ENCODE peak calls at places on chromosomes 4 and X, in four cellular contexts. F, W, T and N are unnamed samples.
A peak's percentile ranks its signal among the peaks of the same experiment; 100 is the strongest.

GRCh38 chrX:40065291-40066046 is 32.3 kb downstream of the BCOR start:
- DNase-seq in T (no peak), F (no peak), W (no peak), N (no peak)

GRCh38 chr4:25637581-25638220 is 17.9 kb upstream of the SLC34A2 start:
- DNase-seq in F (no peak), W (no peak), T (no peak), N (no peak)

GRCh38 chrX:79231662-79232061 is 87.2 kb downstream of the GPR174 start:
- DNase-seq in T (no peak), F (no peak), W (no peak), N (peak; percentile 0)

GRCh38 chr4:108937066-108937465 is 174.2 kb upstream of the ETNPPL start:
- DNase-seq in T (no peak), F (no peak), W (no peak), N (no peak)

GRCh38 chr4:76012388-76012801 is 5.1 kb upstream of the CXCL9 start:
- DNase-seq in F (no peak), W (no peak), T (no peak), N (no peak)

GRCh38 chr4:132330994-132331393 is 818.1 kb upstream of the PCDH10 start:
- DNase-seq in W (no peak), F (no peak), T (no peak), N (no peak)

GRCh38 chr4:184825394-184826314 is at the start of gene ACSL1:
- DNase-seq in F (peak; percentile 72), W (peak; percentile 75), T (peak; percentile 76), N (peak; percentile 76)

GRCh38 chrX:19787305-19787704 is 100.1 kb downstream of the SH3KBP1 start:
- DNase-seq in W (no peak), T (no peak), F (no peak), N (no peak)

GRCh38 chrX:96590403-96590802 is 94.2 kb upstream of the DIAPH2 start:
- DNase-seq in W (no peak), F (no peak), T (no peak), N (no peak)

GRCh38 chr4:140703463-140703862 is 52.7 kb downstream of the TBC1D9 start:
- DNase-seq in W (no peak), F (no peak), T (no peak), N (no peak)

GRCh38 chr4:174521800-174522182 is 497 bp downstream of the HPGD start:
- DNase-seq in W (peak; percentile 15), T (peak; percentile 52), F (peak; percentile 31), N (peak; percentile 10)

GRCh38 chr4:92047209-92047877 is 256.4 kb upstream of the GRID2 start:
- DNase-seq in T (no peak), W (no peak), F (no peak), N (no peak)

GRCh38 chrX:23511783-23512182 is 155.5 kb upstream of the PRDX4 start:
- DNase-seq in F (no peak), W (no peak), T (no peak), N (no peak)

GRCh38 chrX:119189586-119189985 is 46.5 kb upstream of the PGRMC1 start:
- DNase-seq in F (peak; percentile 24), T (no peak), W (no peak), N (no peak)

GRCh38 chr4:128558896-128559669 is 250.4 kb upstream of the JADE1 start:
- DNase-seq in F (no peak), T (no peak), W (no peak), N (no peak)

GRCh38 chrX:138648570-138648969 is 62.9 kb downstream of the FGF13 start:
- DNase-seq in W (no peak), T (no peak), F (no peak), N (no peak)

GRCh38 chrX:111779582-111779981 is 96.4 kb upstream of the TRPC5OS start:
- DNase-seq in T (no peak), F (no peak), W (no peak), N (no peak)

GRCh38 chrX:31435592-31435991 is 363.8 kb upstream of the FTHL17 start:
- DNase-seq in W (peak; percentile 71), T (peak; percentile 70), F (no peak), N (no peak)